ENCODE peak calls at places on chromosomes 3 and 15, in ten cellular contexts. Y is tibial artery, T is AG09319, E is neural progenitor cell, O is H9, L is A549, W is PC-3, D is hepatocyte, X is transverse colon, K is fibroblast of pulmonary artery. V is an unnamed sample.

GRCh38 chr15:93036922-93037321 is 52.1 kb downstream of the RGMA start:
- DNase-seq in Y (peak), T (no peak), E (no peak), O (peak), L (no peak), W (no peak), D (no peak), X (peak), K (no peak), V (no peak)

GRCh38 chr3:10285742-10286524 is 6.8 kb downstream of the GHRL start:
- DNase-seq in Y (no peak), T (no peak), E (no peak), O (no peak), L (no peak), W (peak), D (no peak), X (no peak), K (no peak), V (no peak)

GRCh38 chr3:172129868-172130751 is 90.7 kb downstream of the FNDC3B start:
- DNase-seq in Y (peak), T (peak), E (no peak), O (no peak), L (peak), W (peak), D (peak), X (peak), K (peak), V (peak)

GRCh38 chr15:42548258-42549051 is at the start of the genes HAUS2 and LRRC57:
- DNase-seq in Y (peak), T (peak), E (peak), O (peak), L (peak), W (peak), D (peak), X (peak), K (peak), V (peak)

GRCh38 chr3:169362261-169362660 is 301.3 kb downstream of the MECOM start:
- DNase-seq in Y (no peak), T (no peak), E (no peak), O (no peak), L (no peak), W (peak), D (peak), X (peak), K (peak), V (peak)

GRCh38 chr15:42385206-42385979 is 26.1 kb downstream of the CAPN3 start:
- DNase-seq in Y (no peak), T (no peak), E (peak), O (peak), L (peak), W (peak), D (peak), X (peak), K (peak), V (peak)

GRCh38 chr3:49173116-49173791 is 1.9 kb downstream of the KLHDC8B start:
- DNase-seq in Y (no peak), T (no peak), E (peak), O (peak), L (no peak), W (no peak), D (peak), X (peak), K (peak), V (no peak)

GRCh38 chr15:36415643-36416042 is 163.8 kb upstream of the CDIN1 start:
- DNase-seq in Y (no peak), T (no peak), E (no peak), O (no peak), L (no peak), W (no peak), D (peak), X (no peak), K (peak), V (peak)

GRCh38 chr3:112119686-112120484 is 13.2 kb downstream of the GCSAM start:
- DNase-seq in Y (no peak), T (no peak), E (peak), O (no peak), L (no peak), W (no peak), D (no peak), X (no peak), K (no peak), V (no peak)

GRCh38 chr15:42891569-42891968 is 29.0 kb downstream of the TTBK2 start:
- DNase-seq in Y (no peak), T (no peak), E (no peak), O (no peak), L (no peak), W (peak), D (no peak), X (no peak), K (no peak), V (no peak)

GRCh38 chr3:34583451-34583850 is 785.0 kb downstream of the PDCD6IP start:
- DNase-seq in Y (no peak), T (no peak), E (no peak), O (no peak), L (no peak), W (no peak), D (no peak), X (no peak), K (no peak), V (no peak)

GRCh38 chr15:58510715-58511465 is 79.1 kb downstream of the LIPC start:
- DNase-seq in Y (no peak), T (no peak), E (no peak), O (no peak), L (no peak), W (peak), D (no peak), X (no peak), K (peak), V (peak)

GRCh38 chr3:154334973-154335420 is 10.7 kb upstream of the DHX36 start:
- DNase-seq in Y (no peak), T (no peak), E (peak), O (no peak), L (peak), W (peak), D (peak), X (no peak), K (peak), V (peak)

GRCh38 chr3:154458560-154458959 is 28.6 kb upstream of the GPR149 start:
- DNase-seq in Y (no peak), T (no peak), E (no peak), O (no peak), L (no peak), W (no peak), D (no peak), X (no peak), K (no peak), V (no peak)

GRCh38 chr3:132596816-132597433 is at the start of gene ACKR4:
- DNase-seq in Y (no peak), T (no peak), E (no peak), O (no peak), L (no peak), W (no peak), D (no peak), X (no peak), K (peak), V (no peak)

GRCh38 chr15:32979710-32980109 is 214.8 kb downstream of the FMN1 start:
- DNase-seq in Y (no peak), T (peak), E (peak), O (no peak), L (no peak), W (peak), D (no peak), X (no peak), K (peak), V (peak)

GRCh38 chr15:49624046-49624445 is 3.2 kb downstream of the DTWD1 start:
- DNase-seq in Y (no peak), T (peak), E (no peak), O (no peak), L (no peak), W (no peak), D (no peak), X (no peak), K (no peak), V (peak)

GRCh38 chr15:80121546-80121945 is 31.3 kb upstream of the FAH start:
- DNase-seq in Y (no peak), T (no peak), E (no peak), O (no peak), L (no peak), W (peak), D (no peak), X (no peak), K (no peak), V (no peak)

GRCh38 chr3:194572131-194572789 is 61.0 kb downstream of the TMEM44 start:
- DNase-seq in Y (peak), T (peak), E (peak), O (no peak), L (peak), W (no peak), D (peak), X (peak), K (peak), V (peak)

GRCh38 chr3:131530843-131531242 is 28.1 kb upstream of the MRPL3 start:
- DNase-seq in Y (no peak), T (no peak), E (no peak), O (no peak), L (no peak), W (no peak), D (no peak), X (no peak), K (no peak), V (no peak)

GRCh38 chr3:131530374-131530773 is 27.6 kb upstream of the MRPL3 start:
- DNase-seq in Y (no peak), T (no peak), E (no peak), O (no peak), L (no peak), W (no peak), D (no peak), X (no peak), K (no peak), V (no peak)

GRCh38 chr3:131532645-131533044 is 29.9 kb upstream of the MRPL3 start:
- DNase-seq in Y (no peak), T (no peak), E (no peak), O (no peak), L (no peak), W (no peak), D (no peak), X (no peak), K (no peak), V (no peak)

GRCh38 chr3:131526801-131527347 is 24.1 kb upstream of the MRPL3 start:
- DNase-seq in Y (no peak), T (peak), E (peak), O (peak), L (peak), W (peak), D (peak), X (no peak), K (peak), V (peak)
- TF ChIP-seq CTCF in Y (no peak), T (peak), E (peak), O (peak), L (peak), W (peak), D (peak), X (no peak), K (peak), V (peak)

GRCh38 chr3:74584782-74585181 is 29.7 kb downstream of the CNTN3 start:
- DNase-seq in Y (no peak), T (no peak), E (no peak), O (no peak), L (no peak), W (no peak), D (no peak), X (no peak), K (no peak), V (no peak)

GRCh38 chr3:74591946-74592345 is 22.5 kb downstream of the CNTN3 start:
- DNase-seq in Y (no peak), T (no peak), E (no peak), O (no peak), L (no peak), W (no peak), D (no peak), X (no peak), K (no peak), V (no peak)

GRCh38 chr3:74592359-74592758 is 22.1 kb downstream of the CNTN3 start:
- DNase-seq in Y (no peak), T (no peak), E (no peak), O (no peak), L (no peak), W (no peak), D (no peak), X (no peak), K (peak), V (no peak)

GRCh38 chr3:74593152-74593551 is 21.3 kb downstream of the CNTN3 start:
- DNase-seq in Y (no peak), T (no peak), E (no peak), O (no peak), L (no peak), W (no peak), D (no peak), X (no peak), K (no peak), V (no peak)

DNA sequence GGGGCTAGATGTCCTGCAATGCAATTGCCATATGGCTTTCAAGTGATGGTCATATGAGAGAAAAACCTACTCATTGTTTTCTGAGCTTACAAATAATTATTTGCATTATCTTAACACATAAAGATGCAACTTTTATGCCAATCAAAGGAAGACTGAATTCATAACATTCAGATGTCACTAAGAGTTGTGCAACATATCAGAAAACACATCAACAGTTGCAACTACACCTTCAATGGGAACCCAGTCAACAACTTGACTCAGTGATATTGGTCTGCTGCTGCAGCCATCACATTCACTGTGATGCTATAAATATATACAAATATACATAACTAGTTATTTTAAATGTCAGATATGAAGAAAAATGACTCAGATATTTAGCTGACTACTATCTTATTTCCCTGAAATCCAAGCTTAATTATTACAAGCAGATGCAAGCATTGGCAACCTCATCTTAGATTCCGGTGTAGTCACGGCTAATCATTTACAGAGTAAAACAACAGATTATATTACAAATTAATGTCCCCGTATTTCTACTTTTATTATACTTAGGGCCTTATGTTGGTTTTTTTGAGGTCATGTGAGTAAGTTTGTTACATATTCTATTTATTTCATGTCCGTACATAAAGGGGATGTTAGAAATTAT is 23.7 kb downstream of the CNTN3 start:
- DNase-seq in Y (no peak), T (no peak), E (no peak), O (no peak), L (no peak), W (no peak), D (no peak), X (no peak), K (no peak), V (no peak)
- TF ChIP-seq CTCF in Y (no peak), T (no peak), E (no peak), O (no peak), L (no peak), W (no peak), D (no peak), X (no peak), K (no peak), V (no peak)

DNA sequence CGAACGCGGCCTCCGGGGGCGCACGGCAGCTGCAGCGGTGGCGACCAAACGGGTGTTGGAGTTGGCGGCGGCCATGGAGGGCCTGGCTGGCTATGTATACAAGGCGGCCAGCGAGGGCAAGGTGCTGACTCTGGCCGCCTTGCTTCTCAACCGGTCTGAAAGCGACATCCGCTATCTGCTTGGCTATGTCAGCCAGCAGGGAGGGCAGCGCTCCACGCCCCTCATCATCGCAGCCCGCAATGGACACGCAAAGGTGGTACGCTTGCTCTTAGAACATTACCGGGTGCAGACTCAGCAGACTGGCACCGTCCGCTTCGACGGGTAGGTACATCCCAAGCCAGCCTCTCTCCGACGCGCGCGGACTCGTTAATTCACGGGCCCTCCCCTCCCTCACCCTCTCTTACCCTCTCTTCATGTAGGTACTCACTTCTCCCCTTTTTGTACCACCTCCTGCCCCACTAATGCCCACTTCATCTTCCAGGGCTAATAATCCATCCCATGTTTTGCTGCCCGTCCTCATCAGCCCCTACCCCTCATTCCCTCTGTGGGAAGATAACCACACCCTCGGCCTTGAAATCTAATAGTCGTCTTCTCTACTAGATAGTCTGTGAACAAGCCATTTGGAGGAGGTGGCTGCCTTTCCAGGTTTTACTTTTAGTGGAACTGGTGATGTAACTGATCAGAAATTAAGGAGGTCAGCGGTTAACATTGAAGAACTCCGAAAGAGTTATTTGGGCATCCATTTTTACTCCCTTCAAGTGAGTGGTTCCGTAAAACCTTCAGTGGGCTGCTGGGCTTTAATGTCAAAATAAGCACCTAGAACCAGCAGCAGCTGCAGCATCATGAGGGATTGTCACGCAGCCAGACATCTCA is 1.0 kb downstream of the FEM1B start:
- DNase-seq in Y (no peak), T (no peak), E (no peak), O (peak), L (peak), W (peak), D (no peak), X (no peak), K (no peak), V (no peak)
- TF ChIP-seq CTCF in Y (peak), T (peak), E (peak), O (peak), L (no peak), W (no peak), D (peak), X (peak), K (peak), V (peak)

GRCh38 chr3:31364188-31364587 is 168.5 kb upstream of the STT3B start:
- DNase-seq in Y (no peak), T (no peak), E (no peak), O (no peak), L (no peak), W (no peak), D (no peak), X (no peak), K (no peak), V (peak)

GRCh38 chr3:31361391-31362273 is 171.1 kb upstream of the STT3B start:
- DNase-seq in Y (no peak), T (no peak), E (peak), O (no peak), L (no peak), W (peak), D (no peak), X (no peak), K (peak), V (peak)

GRCh38 chr3:31369637-31370036 is 163.1 kb upstream of the STT3B start:
- DNase-seq in Y (no peak), T (no peak), E (no peak), O (no peak), L (peak), W (peak), D (no peak), X (no peak), K (peak), V (peak)

GRCh38 chr3:31370093-31370666 is 162.5 kb upstream of the STT3B start:
- DNase-seq in Y (no peak), T (no peak), E (no peak), O (no peak), L (no peak), W (no peak), D (no peak), X (no peak), K (no peak), V (no peak)

DNA sequence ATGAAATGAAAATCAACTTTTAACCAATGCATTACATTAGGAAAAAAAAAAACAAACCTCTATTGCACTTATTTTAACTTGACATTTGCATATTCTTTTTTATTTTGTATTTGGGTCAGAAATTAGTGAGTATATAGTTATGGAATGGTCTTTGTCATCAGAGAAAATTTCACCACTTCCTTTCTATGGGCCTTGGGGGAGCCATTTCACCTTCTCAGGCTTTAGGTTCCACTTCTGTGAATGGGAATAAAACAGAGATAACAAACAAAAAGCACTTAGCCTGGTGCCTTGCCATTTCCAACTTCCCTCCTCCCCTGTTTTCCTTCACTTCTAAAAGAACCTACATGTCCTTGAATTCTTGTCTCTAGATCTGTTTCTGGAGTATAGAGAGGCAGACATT is 168.0 kb upstream of the STT3B start:
- DNase-seq in Y (no peak), T (no peak), E (no peak), O (no peak), L (no peak), W (peak), D (no peak), X (no peak), K (peak), V (peak)
- TF ChIP-seq CTCF in Y (no peak), T (no peak), E (no peak), O (no peak), L (no peak), W (peak), D (no peak), X (no peak), K (no peak), V (peak)

V was measured in HFFc6.